ENCODE peak calls at places on chromosomes 7 and 10, in nine cellular contexts. O is epithelial cell of proximal tubule; A is dorsolateral prefrontal cortex; H is right cardiac atrium; K is NCI-H1092 treated with DMSO at 0.1 percent for 48 hours; B is uterus; D is RPMI7951; V is cardiac septum; T is effector memory CD8-positive, alpha-beta T cell. M is an unnamed sample.

GRCh38 chr10:75355706-75356105 is 45.9 kb downstream of the ZNF503 start:
- DNase-seq in K (no peak), V (no peak), O (no peak), B (no peak), D (peak), H (no peak), A (no peak), T (no peak), M (no peak)

GRCh38 chr10:107442035-107442505 is 277.6 kb upstream of the SORCS1 start:
- DNase-seq in V (no peak), H (no peak), D (peak), T (no peak), A (no peak), B (no peak), K (no peak), O (peak), M (peak)

GRCh38 chr7:141118809-141119586 is 45.1 kb downstream of the TMEM178B start:
- DNase-seq in H (no peak), D (no peak), V (no peak), B (no peak), O (no peak), K (no peak), A (no peak), T (no peak), M (no peak)

GRCh38 chr7:30898411-30898810 is 13.2 kb upstream of the AQP1 start:
- DNase-seq in K (no peak), V (no peak), D (no peak), B (no peak), H (no peak), A (no peak), T (no peak), O (no peak), M (no peak)

GRCh38 chr7:134645935-134646334 is 718 bp upstream of the BPGM start:
- DNase-seq in O (no peak), V (no peak), H (no peak), D (peak), T (no peak), A (no peak), B (no peak), K (peak), M (peak)

GRCh38 chr7:45700556-45700955 is 126.4 kb downstream of the ADCY1 start:
- DNase-seq in T (no peak), B (no peak), K (no peak), O (no peak), V (peak), A (peak), D (no peak), H (no peak), M (no peak)

GRCh38 chr10:48946891-48947500 is 7.4 kb upstream of the LRRC18 start:
- DNase-seq in H (no peak), D (no peak), K (no peak), V (no peak), A (no peak), O (no peak), T (no peak), B (no peak), M (no peak)

GRCh38 chr10:113447278-113447677 is 105.6 kb upstream of the HABP2 start:
- DNase-seq in T (no peak), K (no peak), V (no peak), B (no peak), H (no peak), D (no peak), A (no peak), O (no peak), M (no peak)

GRCh38 chr7:157614457-157615020 is 277.7 kb downstream of the DNAJB6 start:
- DNase-seq in H (no peak), V (peak), A (no peak), O (no peak), T (no peak), K (no peak), D (no peak), B (no peak), M (no peak)